ENCODE peak calls at places on chromosomes 13 and 19, in nine cellular contexts. N is lung; K is ascending aorta; F is body of pancreas; C is ovary; M is effector memory CD4-positive, alpha-beta T cell; B is tibial nerve; H is neural progenitor cell; R is OCI-LY7. X is an unnamed sample.

GRCh38 chr13:20995245-20995829 is 66.0 kb downstream of the LATS2 start:
- DNase-seq in N (no peak), K (no peak), F (no peak), C (no peak), M (no peak), B (no peak), H (no peak), R (no peak), X (no peak)

GRCh38 chr19:7856277-7856581 is 18.0 kb downstream of the PRR36 start:
- DNase-seq in N (no peak), K (no peak), F (no peak), C (no peak), M (no peak), B (no peak), H (no peak), R (no peak), X (no peak)

GRCh38 chr19:29666634-29667389 is 1.6 kb downstream of the PLEKHF1 start:
- DNase-seq in N (no peak), K (peak; percentile 78), F (peak; percentile 47), C (peak; percentile 82), M (no peak), B (peak; percentile 70), H (peak; percentile 79), R (no peak), X (no peak)

GRCh38 chr13:110240352-110240751 is 66.6 kb downstream of the COL4A1 start:
- DNase-seq in N (no peak), K (peak; percentile 70), F (no peak), C (no peak), M (no peak), B (no peak), H (no peak), R (no peak), X (no peak)

GRCh38 chr13:102597029-102598015 is 536 bp downstream of the TPP2 start:
- DNase-seq in N (no peak), K (peak; percentile 68), F (peak; percentile 16), C (peak; percentile 63), M (peak; percentile 6), B (no peak), H (peak; percentile 42), R (peak; percentile 18), X (peak; percentile 50)

GRCh38 chr19:40284501-40285352 is at the start of gene AKT2:
- DNase-seq in N (no peak), K (no peak), F (no peak), C (peak; percentile 88), M (peak; percentile 40), B (peak; percentile 18), H (peak; percentile 94), R (peak; percentile 92), X (no peak)

GRCh38 chr19:45492627-45493470 is 4.0 kb downstream of the RTN2 start:
- DNase-seq in N (no peak), K (no peak), F (no peak), C (no peak), M (no peak), B (no peak), H (peak; percentile 84), R (peak; percentile 79), X (peak; percentile 81)

GRCh38 chr13:33281951-33282595 is 3.5 kb downstream of the STARD13 start:
- DNase-seq in N (no peak), K (no peak), F (no peak), C (no peak), M (no peak), B (no peak), H (no peak), R (no peak), X (no peak)

GRCh38 chr19:22622020-22622419 is 12.1 kb upstream of the ZNF492 start:
- DNase-seq in N (no peak), K (no peak), F (no peak), C (no peak), M (no peak), B (no peak), H (no peak), R (no peak), X (no peak)

GRCh38 chr13:106036870-106037269 is 498.6 kb downstream of the EFNB2 start:
- DNase-seq in N (no peak), K (no peak), F (no peak), C (no peak), M (no peak), B (no peak), H (peak; percentile 36), R (no peak), X (no peak)

GRCh38 chr13:35857769-35858168 is 273.4 kb downstream of the DCLK1 start:
- DNase-seq in N (no peak), K (no peak), F (no peak), C (no peak), M (no peak), B (no peak), H (peak; percentile 71), R (no peak), X (no peak)

GRCh38 chr13:30112602-30113435 is 194.5 kb downstream of the KATNAL1 start:
- DNase-seq in N (peak; percentile 78), K (peak; percentile 88), F (peak; percentile 86), C (peak; percentile 75), M (peak; percentile 66), B (peak; percentile 75), H (peak; percentile 87), R (peak; percentile 81), X (no peak)

GRCh38 chr13:44770951-44771350 is 194.8 kb upstream of the TSC22D1 start:
- DNase-seq in N (no peak), K (no peak), F (no peak), C (no peak), M (no peak), B (no peak), H (no peak), R (no peak), X (no peak)

GRCh38 chr13:36432106-36432544 is at the start of gene CCNA1:
- DNase-seq in N (peak; percentile 51), K (no peak), F (peak; percentile 19), C (peak; percentile 24), M (no peak), B (no peak), H (peak; percentile 92), R (no peak), X (peak; percentile 51)

GRCh38 chr13:90395348-90395747 is 952.1 kb upstream of the MIR17HG start:
- DNase-seq in N (no peak), K (no peak), F (no peak), C (no peak), M (no peak), B (no peak), H (no peak), R (no peak), X (no peak)

GRCh38 chr13:114320065-114320464 is 5.8 kb downstream of the CHAMP1 start:
- DNase-seq in N (no peak), K (no peak), F (no peak), C (no peak), M (no peak), B (no peak), H (no peak), R (no peak), X (no peak)

GRCh38 chr13:114321256-114321655 is 7.0 kb downstream of the CHAMP1 start:
- DNase-seq in N (no peak), K (no peak), F (no peak), C (no peak), M (no peak), B (no peak), H (no peak), R (no peak), X (no peak)

GRCh38 chr13:114323349-114323748 is 9.0 kb downstream of the CHAMP1 start:
- DNase-seq in N (no peak), K (no peak), F (no peak), C (no peak), M (no peak), B (no peak), H (no peak), R (no peak), X (no peak)

GRCh38 chr13:114318624-114319023 is 4.3 kb downstream of the CHAMP1 start:
- DNase-seq in N (no peak), K (no peak), F (no peak), C (no peak), M (no peak), B (no peak), H (no peak), R (no peak), X (no peak)

GRCh38 chr13:114319441-114319871 is 5.2 kb downstream of the CHAMP1 start:
- DNase-seq in N (no peak), K (no peak), F (no peak), C (no peak), M (no peak), B (no peak), H (no peak), R (no peak), X (no peak)
- H3K36me3 ChIP-seq in N (peaks cover 12% of the 10 kb centered on the region), K (peaks cover 40% of the 10 kb centered on the region), F (no peaks in the 10 kb centered on the region), C (no peaks in the 10 kb centered on the region), M (peaks cover 26% of the 10 kb centered on the region), B (no peaks in the 10 kb centered on the region), H (peaks cover 34% of the 10 kb centered on the region), R (peaks cover 89% of the 10 kb centered on the region), X (peaks cover 11% of the 10 kb centered on the region)

DNA sequence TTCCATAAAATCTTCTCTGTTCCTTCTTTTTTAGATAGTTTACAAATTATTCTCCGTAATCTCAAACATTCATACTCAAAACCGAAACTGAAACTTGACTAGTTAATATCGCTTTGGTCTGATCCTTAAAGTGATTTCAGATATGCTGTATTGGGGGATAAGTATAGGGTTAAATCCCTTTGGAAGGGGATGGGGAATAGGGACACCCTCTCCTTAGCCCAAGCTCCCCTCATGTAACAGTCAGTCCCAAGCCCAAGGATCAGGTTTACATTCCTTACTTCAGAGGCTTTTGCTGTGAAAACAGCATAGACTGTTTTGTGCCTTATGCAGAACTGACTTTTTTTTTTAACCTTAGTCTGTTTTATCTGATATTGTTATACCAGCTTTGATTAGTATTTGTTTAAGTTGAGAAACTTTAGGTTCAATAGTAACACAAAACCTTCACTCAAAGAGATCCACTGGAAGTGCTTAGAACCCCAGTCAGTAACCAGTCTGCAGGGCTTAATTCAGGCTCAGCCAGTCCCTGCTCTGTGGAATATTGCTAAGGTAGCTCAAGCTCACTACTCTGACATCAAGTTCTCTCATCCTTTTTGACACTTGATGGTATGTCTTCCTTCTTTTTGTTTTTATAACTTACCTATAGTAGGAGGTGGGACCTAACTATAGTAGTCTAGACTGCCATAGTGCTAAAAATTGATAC is 10.5 kb downstream of the CDADC1 start:
- DNase-seq in N (no peak), K (no peak), F (no peak), C (no peak), M (no peak), B (no peak), H (no peak), R (no peak), X (no peak)
- H3K4me3 ChIP-seq in N (no peak overlapping the region), K (peak overlapping the region; percentile 35), F (no peak overlapping the region), C (peak overlapping the region; percentile 9), M (peak overlapping the region; percentile 53), B (no peak overlapping the region), H (no peak overlapping the region), R (no peak overlapping the region), X (peak overlapping the region; percentile 48)

GRCh38 chr19:5789201-5789795 is 1.7 kb downstream of the DUS3L start:
- DNase-seq in N (no peak), K (no peak), F (no peak), C (peak; percentile 49), M (no peak), B (no peak), H (no peak), R (no peak), X (no peak)
- H3K36me3 ChIP-seq in N (peaks cover 13% of the 10 kb centered on the region), K (peaks cover 53% of the 10 kb centered on the region), F (peaks cover 26% of the 10 kb centered on the region), C (peaks cover 2% of the 10 kb centered on the region), M (peaks cover 55% of the 10 kb centered on the region), B (peaks cover 3% of the 10 kb centered on the region), H (no peaks in the 10 kb centered on the region), R (peaks cover 60% of the 10 kb centered on the region), X (peaks cover 34% of the 10 kb centered on the region)

DNA sequence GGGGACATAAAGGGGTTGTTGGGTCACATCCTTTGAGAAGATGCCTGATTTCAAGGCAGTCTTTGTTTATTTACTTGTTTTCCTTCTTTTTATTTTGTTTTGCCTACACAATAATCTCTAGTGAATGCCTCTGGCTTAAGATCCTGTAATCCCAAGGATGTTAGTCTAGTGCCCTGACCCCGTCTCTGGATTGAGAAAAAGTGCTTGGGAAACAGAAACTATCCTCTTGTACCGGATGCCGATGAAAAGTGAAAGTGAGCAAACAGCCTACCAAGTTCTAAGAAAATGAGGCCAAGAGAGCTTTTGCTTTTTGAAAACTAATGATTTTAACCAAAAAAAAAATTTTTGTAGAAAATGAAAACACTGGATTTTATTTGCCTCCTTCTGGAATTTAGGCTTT is 42.1 kb upstream of the C1QTNF9 start:
- DNase-seq in N (no peak), K (no peak), F (no peak), C (no peak), M (peak; percentile 31), B (no peak), H (no peak), R (no peak), X (no peak)
- H3K4me3 ChIP-seq in N (no peak overlapping the region), K (peak overlapping the region; percentile 5), F (no peak overlapping the region), C (no peak overlapping the region), M (peak overlapping the region; percentile 31), B (peak overlapping the region; percentile 4), H (no peak overlapping the region), R (no peak overlapping the region), X (peak overlapping the region; percentile 9)